ENCODE peak calls at places on chromosome 13, in five cellular contexts. C is H1, Z is K562, H is SK-N-SH, J is HepG2. T is an unnamed sample.

GRCh38 chr13:79457948-79458347 is 23.0 kb upstream of the NDFIP2 start:
- DNase-seq in C (no peak), Z (peak; percentile 67), J (no peak), H (no peak), T (no peak)

GRCh38 chr13:89380101-89380500 is 1708.9 kb downstream of the SLITRK5 start:
- DNase-seq in H (no peak), J (peak; percentile 1), C (no peak), Z (no peak), T (no peak)

GRCh38 chr13:27004389-27004788 is 167.2 kb downstream of the USP12 start:
- DNase-seq in Z (no peak), H (no peak), J (no peak), C (no peak), T (no peak)

GRCh38 chr13:28012896-28013295 is 24.4 kb upstream of the URAD start:
- DNase-seq in J (no peak), Z (no peak), H (no peak), C (no peak), T (no peak)

GRCh38 chr13:102580552-102581169 is 16.1 kb upstream of the TPP2 start:
- DNase-seq in Z (peak; percentile 69), J (peak; percentile 55), C (no peak), H (peak; percentile 54), T (peak; percentile 56)

GRCh38 chr13:101572456-101572855 is 120.0 kb downstream of the ITGBL1 start:
- DNase-seq in C (no peak), H (no peak), J (no peak), Z (no peak), T (no peak)

GRCh38 chr13:46150134-46150693 is 31.8 kb downstream of the LCP1 start:
- DNase-seq in Z (no peak), J (no peak), C (no peak), H (no peak), T (no peak)

GRCh38 chr13:83057119-83057518 is 825.2 kb downstream of the SLITRK1 start:
- DNase-seq in J (no peak), H (no peak), C (no peak), Z (no peak), T (no peak)

GRCh38 chr13:41026806-41027205 is 7.7 kb upstream of the ELF1 start:
- DNase-seq in Z (no peak), J (no peak), H (no peak), C (no peak), T (no peak)

GRCh38 chr13:46721054-46721453 is 75.9 kb downstream of the ESD start:
- DNase-seq in H (peak; percentile 53), C (no peak), Z (peak; percentile 50), J (peak; percentile 33), T (no peak)

GRCh38 chr13:85798999-85799646 is at the start of gene SLITRK6:
- DNase-seq in J (no peak), H (peak; percentile 9), Z (no peak), C (no peak), T (no peak)

GRCh38 chr13:53161231-53161630 is 132.6 kb downstream of the OLFM4 start:
- DNase-seq in C (no peak), H (no peak), J (no peak), Z (no peak), T (no peak)

GRCh38 chr13:73835138-73835721 is 299.0 kb downstream of the KLF12 start:
- DNase-seq in C (no peak), J (peak; percentile 39), Z (peak; percentile 31), H (peak; percentile 33), T (no peak)

GRCh38 chr13:44193731-44194130 is 179.9 kb upstream of the SERP2 start:
- DNase-seq in H (no peak), C (no peak), J (no peak), Z (no peak), T (no peak)

GRCh38 chr13:102654786-102655185 is 40.1 kb downstream of the METTL21C start:
- DNase-seq in C (no peak), Z (no peak), H (no peak), J (no peak), T (no peak)

GRCh38 chr13:33352023-33352422 is 66.5 kb upstream of the STARD13 start:
- DNase-seq in H (peak; percentile 45), J (peak; percentile 7), Z (no peak), C (no peak), T (no peak)

GRCh38 chr13:44052843-44053607 is 173.3 kb downstream of the LACC1 start:
- DNase-seq in H (no peak), Z (no peak), C (peak; percentile 49), J (no peak), T (no peak)

GRCh38 chr13:98390086-98390697 is 186.7 kb downstream of the STK24 start:
- DNase-seq in H (no peak), C (no peak), Z (no peak), J (no peak), T (no peak)

GRCh38 chr13:114288157-114288591 is 6.8 kb downstream of the UPF3A start:
- DNase-seq in C (no peak), Z (no peak), H (no peak), J (no peak), T (no peak)

GRCh38 chr13:69959041-69959440 is 148.6 kb upstream of the ATXN8OS start:
- DNase-seq in C (no peak), H (no peak), J (no peak), Z (no peak), T (no peak)

GRCh38 chr13:47114030-47114429 is 217.2 kb upstream of the HTR2A start:
- DNase-seq in H (no peak), Z (no peak), C (no peak), J (no peak), T (no peak)

GRCh38 chr13:68190826-68191225 is 960.7 kb upstream of the PCDH9 start:
- DNase-seq in Z (no peak), C (no peak), H (no peak), J (peak; percentile 1), T (no peak)

GRCh38 chr13:43797869-43798268 is 11.1 kb upstream of the ENOX1 start:
- DNase-seq in H (no peak), C (no peak), Z (no peak), J (no peak), T (no peak)

GRCh38 chr13:98267080-98267912 is 90.2 kb upstream of the RNF113B start:
- DNase-seq in C (no peak), H (no peak), Z (no peak), J (peak; percentile 94), T (no peak)

GRCh38 chr13:88701551-88701950 is 1030.4 kb downstream of the SLITRK5 start:
- DNase-seq in J (no peak), C (no peak), Z (no peak), H (no peak), T (no peak)

GRCh38 chr13:98397221-98397620 is 179.7 kb downstream of the STK24 start:
- DNase-seq in Z (no peak), C (no peak), H (no peak), J (no peak), T (no peak)

GRCh38 chr13:97205465-97205864 is 16.7 kb upstream of the MBNL2 start:
- DNase-seq in H (no peak), J (no peak), C (no peak), Z (no peak), T (no peak)

GRCh38 chr13:79692846-79693245 is 211.9 kb downstream of the NDFIP2 start:
- DNase-seq in J (no peak), H (no peak), C (no peak), Z (no peak), T (no peak)

GRCh38 chr13:90105276-90105675 is 1242.2 kb upstream of the MIR17HG start:
- DNase-seq in J (no peak), H (no peak), Z (no peak), C (no peak), T (no peak)

GRCh38 chr13:38849316-38849715 is 141.3 kb downstream of the STOML3 start:
- DNase-seq in H (no peak), C (no peak), J (no peak), Z (no peak), T (no peak)

GRCh38 chr13:58134525-58134924 is 503.0 kb downstream of the PCDH17 start:
- DNase-seq in H (no peak), Z (no peak), J (no peak), C (no peak), T (no peak)
- TF ChIP-seq GABPA in H (no peak), Z (no peak), J (no peak), C (no peak), T (no peak)

GRCh38 chr13:49638416-49639072 is 10.2 kb downstream of the ARL11 start:
- DNase-seq in H (no peak), C (no peak), J (no peak), Z (no peak), T (no peak)

GRCh38 chr13:49645451-49645850 is 17.1 kb downstream of the ARL11 start:
- DNase-seq in H (no peak), Z (no peak), J (peak; percentile 58), C (no peak), T (no peak)

GRCh38 chr13:49637989-49638388 is 9.7 kb downstream of the ARL11 start:
- DNase-seq in C (no peak), H (no peak), J (no peak), Z (no peak), T (no peak)

GRCh38 chr13:49643003-49643651 is 14.8 kb downstream of the ARL11 start:
- DNase-seq in C (no peak), Z (no peak), H (no peak), J (no peak), T (no peak)

GRCh38 chr13:49641810-49642291 is 13.5 kb downstream of the ARL11 start:
- DNase-seq in H (no peak), J (no peak), Z (peak; percentile 80), C (no peak), T (peak; percentile 89)
- H3K27ac ChIP-seq in H (no peak overlapping the region), J (no peak overlapping the region), Z (no peak overlapping the region), C (no peak overlapping the region), T (peak overlapping the region; percentile 41)

DNA sequence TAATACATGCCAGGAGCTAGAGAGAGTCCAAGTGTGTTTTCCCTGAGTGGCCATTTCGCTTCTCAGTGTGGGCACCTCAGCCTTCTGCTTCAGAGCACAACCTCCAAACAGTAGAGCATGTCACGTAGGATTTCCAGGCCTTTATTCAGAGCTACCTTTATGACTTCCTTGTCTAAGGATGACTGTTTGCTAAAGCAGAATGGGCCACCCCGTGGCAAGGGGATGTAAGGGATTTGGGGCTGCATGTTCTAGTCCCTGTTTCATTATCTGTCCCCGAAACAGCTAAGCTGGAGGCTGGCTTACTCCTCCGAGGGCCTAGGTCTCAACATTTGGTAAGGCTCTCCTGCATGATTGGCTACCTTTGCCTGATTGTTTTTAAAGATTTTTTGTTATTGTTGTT is 6.0 kb downstream of the RNASEH2B start:
- DNase-seq in J (no peak), H (no peak), Z (peak; percentile 61), C (no peak), T (no peak)
- TF ChIP-seq GABPA in J (no peak), H (no peak), Z (no peak), C (no peak), T (no peak)

DNA sequence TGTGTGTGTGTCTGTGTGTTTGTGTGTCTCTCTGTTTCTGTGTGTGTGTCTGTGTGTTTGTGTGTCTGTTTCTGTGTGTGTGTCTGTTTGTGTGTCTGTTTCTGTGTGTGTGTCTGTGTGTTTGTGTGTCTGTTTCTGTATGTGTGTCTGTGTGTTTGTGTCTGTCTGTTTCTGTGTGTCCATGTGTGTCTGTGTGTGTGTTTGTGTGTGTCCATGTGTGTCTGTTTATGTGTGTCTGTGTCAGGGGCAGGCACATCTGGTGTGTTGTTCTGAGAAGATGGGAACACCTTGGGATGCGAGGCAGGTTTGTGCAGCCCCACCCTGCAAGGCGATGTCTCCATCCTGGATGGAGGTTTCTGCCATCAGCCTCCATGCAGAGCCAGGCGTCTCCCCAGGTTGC is 275.8 kb upstream of the SOX1 start:
- DNase-seq in Z (no peak), C (no peak), J (no peak), H (no peak), T (no peak)
- H3K27ac ChIP-seq in Z (no peak overlapping the region), C (no peak overlapping the region), J (no peak overlapping the region), H (no peak overlapping the region), T (no peak overlapping the region)

GRCh38 chr13:95258619-95259194 is 42.5 kb downstream of the ABCC4 start:
- DNase-seq in H (no peak), J (peak; percentile 81), C (no peak), Z (no peak), T (no peak)
- TF ChIP-seq GABPA in H (no peak), J (no peak), C (no peak), Z (no peak), T (no peak)